ENCODE peak calls at places on chromosomes 12 and 14, in ten cellular contexts. One of them, this sample, is unnamed.

GRCh38 chr12:66190519-66191406 is 1.7 kb downstream of the IRAK3 start:
- DNase-seq in brain microvascular endothelial cell: no peak
- DNase-seq in upper lobe of right lung: no peak
- DNase-seq in AG04450: no peak
- DNase-seq in esophagus squamous epithelium: no peak
- DNase-seq in PC-3: peak
- DNase-seq in fibroblast of lung: peak
- DNase-seq in dorsolateral prefrontal cortex: no peak
- DNase-seq in body of pancreas: no peak
- DNase-seq in IMR-90: peak
- DNase-seq in this sample: peak

GRCh38 chr12:105580841-105581352 is 250.4 kb downstream of the C12orf75 start:
- DNase-seq in brain microvascular endothelial cell: no peak
- DNase-seq in upper lobe of right lung: no peak
- DNase-seq in AG04450: no peak
- DNase-seq in esophagus squamous epithelium: no peak
- DNase-seq in PC-3: peak
- DNase-seq in fibroblast of lung: no peak
- DNase-seq in dorsolateral prefrontal cortex: no peak
- DNase-seq in body of pancreas: peak
- DNase-seq in IMR-90: no peak
- DNase-seq in this sample: no peak

GRCh38 chr12:53174881-53175491 is 5.5 kb upstream of the ZNF740 start:
- DNase-seq in brain microvascular endothelial cell: no peak
- DNase-seq in upper lobe of right lung: no peak
- DNase-seq in AG04450: no peak
- DNase-seq in esophagus squamous epithelium: no peak
- DNase-seq in PC-3: peak
- DNase-seq in fibroblast of lung: peak
- DNase-seq in dorsolateral prefrontal cortex: no peak
- DNase-seq in body of pancreas: peak
- DNase-seq in IMR-90: peak
- DNase-seq in this sample: no peak

GRCh38 chr12:32533971-32534590 is 134.7 kb downstream of the FGD4 start:
- DNase-seq in brain microvascular endothelial cell: peak
- DNase-seq in upper lobe of right lung: no peak
- DNase-seq in AG04450: peak
- DNase-seq in esophagus squamous epithelium: peak
- DNase-seq in PC-3: peak
- DNase-seq in fibroblast of lung: peak
- DNase-seq in dorsolateral prefrontal cortex: no peak
- DNase-seq in body of pancreas: peak
- DNase-seq in IMR-90: peak
- DNase-seq in this sample: peak

GRCh38 chr12:124415064-124415463 is 120.2 kb downstream of the RFLNA start:
- DNase-seq in brain microvascular endothelial cell: no peak
- DNase-seq in upper lobe of right lung: no peak
- DNase-seq in AG04450: no peak
- DNase-seq in esophagus squamous epithelium: no peak
- DNase-seq in PC-3: no peak
- DNase-seq in fibroblast of lung: no peak
- DNase-seq in dorsolateral prefrontal cortex: no peak
- DNase-seq in body of pancreas: no peak
- DNase-seq in IMR-90: no peak
- DNase-seq in this sample: no peak

GRCh38 chr14:21168055-21168454 is 12.2 kb upstream of the OR5AU1 start:
- DNase-seq in brain microvascular endothelial cell: no peak
- DNase-seq in upper lobe of right lung: no peak
- DNase-seq in AG04450: no peak
- DNase-seq in esophagus squamous epithelium: no peak
- DNase-seq in PC-3: no peak
- DNase-seq in fibroblast of lung: peak
- DNase-seq in dorsolateral prefrontal cortex: no peak
- DNase-seq in body of pancreas: no peak
- DNase-seq in IMR-90: peak
- DNase-seq in this sample: no peak

GRCh38 chr12:78870539-78870938 is 6.0 kb downstream of the SYT1 start:
- DNase-seq in brain microvascular endothelial cell: no peak
- DNase-seq in upper lobe of right lung: no peak
- DNase-seq in AG04450: no peak
- DNase-seq in esophagus squamous epithelium: no peak
- DNase-seq in PC-3: no peak
- DNase-seq in fibroblast of lung: no peak
- DNase-seq in dorsolateral prefrontal cortex: no peak
- DNase-seq in body of pancreas: no peak
- DNase-seq in IMR-90: no peak
- DNase-seq in this sample: no peak

GRCh38 chr12:91931110-91931509 is 214.5 kb downstream of the BTG1 start:
- DNase-seq in brain microvascular endothelial cell: no peak
- DNase-seq in upper lobe of right lung: no peak
- DNase-seq in AG04450: no peak
- DNase-seq in esophagus squamous epithelium: no peak
- DNase-seq in PC-3: peak
- DNase-seq in fibroblast of lung: no peak
- DNase-seq in dorsolateral prefrontal cortex: no peak
- DNase-seq in body of pancreas: peak
- DNase-seq in IMR-90: no peak
- DNase-seq in this sample: peak

GRCh38 chr12:96054262-96054645 is 18.9 kb upstream of the LTA4H start:
- DNase-seq in brain microvascular endothelial cell: no peak
- DNase-seq in upper lobe of right lung: no peak
- DNase-seq in AG04450: no peak
- DNase-seq in esophagus squamous epithelium: no peak
- DNase-seq in PC-3: no peak
- DNase-seq in fibroblast of lung: no peak
- DNase-seq in dorsolateral prefrontal cortex: no peak
- DNase-seq in body of pancreas: no peak
- DNase-seq in IMR-90: no peak
- DNase-seq in this sample: no peak

GRCh38 chr14:23645812-23646647 is 9.9 kb downstream of the DHRS2 start:
- DNase-seq in brain microvascular endothelial cell: no peak
- DNase-seq in upper lobe of right lung: no peak
- DNase-seq in AG04450: no peak
- DNase-seq in esophagus squamous epithelium: no peak
- DNase-seq in PC-3: no peak
- DNase-seq in fibroblast of lung: no peak
- DNase-seq in dorsolateral prefrontal cortex: no peak
- DNase-seq in body of pancreas: no peak
- DNase-seq in IMR-90: no peak
- DNase-seq in this sample: no peak

GRCh38 chr14:23063601-23064000 is 6.3 kb upstream of the CDH24 start:
- DNase-seq in brain microvascular endothelial cell: no peak
- DNase-seq in upper lobe of right lung: no peak
- DNase-seq in AG04450: no peak
- DNase-seq in esophagus squamous epithelium: no peak
- DNase-seq in PC-3: no peak
- DNase-seq in fibroblast of lung: no peak
- DNase-seq in dorsolateral prefrontal cortex: no peak
- DNase-seq in body of pancreas: no peak
- DNase-seq in IMR-90: no peak
- DNase-seq in this sample: no peak

GRCh38 chr14:92624764-92625163 is 111.2 kb downstream of the RIN3 start:
- DNase-seq in brain microvascular endothelial cell: peak
- DNase-seq in upper lobe of right lung: no peak
- DNase-seq in AG04450: no peak
- DNase-seq in esophagus squamous epithelium: no peak
- DNase-seq in PC-3: no peak
- DNase-seq in fibroblast of lung: no peak
- DNase-seq in dorsolateral prefrontal cortex: no peak
- DNase-seq in body of pancreas: no peak
- DNase-seq in IMR-90: no peak
- DNase-seq in this sample: no peak

GRCh38 chr12:108318472-108319275 is 20.4 kb downstream of the CMKLR1 start:
- DNase-seq in brain microvascular endothelial cell: no peak
- DNase-seq in upper lobe of right lung: no peak
- DNase-seq in AG04450: no peak
- DNase-seq in esophagus squamous epithelium: no peak
- DNase-seq in PC-3: no peak
- DNase-seq in fibroblast of lung: no peak
- DNase-seq in dorsolateral prefrontal cortex: no peak
- DNase-seq in body of pancreas: no peak
- DNase-seq in IMR-90: no peak
- DNase-seq in this sample: no peak

GRCh38 chr14:50974118-50974517 is 29.8 kb upstream of the PYGL start:
- DNase-seq in brain microvascular endothelial cell: no peak
- DNase-seq in upper lobe of right lung: no peak
- DNase-seq in AG04450: no peak
- DNase-seq in esophagus squamous epithelium: no peak
- DNase-seq in PC-3: no peak
- DNase-seq in fibroblast of lung: no peak
- DNase-seq in dorsolateral prefrontal cortex: peak
- DNase-seq in body of pancreas: no peak
- DNase-seq in IMR-90: no peak
- DNase-seq in this sample: no peak

GRCh38 chr14:105857223-105857815 is 330.9 kb downstream of the TMEM121 start:
- DNase-seq in brain microvascular endothelial cell: no peak
- DNase-seq in upper lobe of right lung: peak
- DNase-seq in AG04450: no peak
- DNase-seq in esophagus squamous epithelium: no peak
- DNase-seq in PC-3: no peak
- DNase-seq in fibroblast of lung: no peak
- DNase-seq in dorsolateral prefrontal cortex: no peak
- DNase-seq in body of pancreas: no peak
- DNase-seq in IMR-90: no peak
- DNase-seq in this sample: no peak

GRCh38 chr14:100739306-100739705 is 12.6 kb downstream of the DLK1 start:
- DNase-seq in brain microvascular endothelial cell: no peak
- DNase-seq in upper lobe of right lung: peak
- DNase-seq in AG04450: no peak
- DNase-seq in esophagus squamous epithelium: no peak
- DNase-seq in PC-3: no peak
- DNase-seq in fibroblast of lung: no peak
- DNase-seq in dorsolateral prefrontal cortex: no peak
- DNase-seq in body of pancreas: no peak
- DNase-seq in IMR-90: no peak
- DNase-seq in this sample: no peak

GRCh38 chr14:64293976-64294671 is at the start of gene ESR2:
- DNase-seq in brain microvascular endothelial cell: peak
- DNase-seq in upper lobe of right lung: peak
- DNase-seq in AG04450: no peak
- DNase-seq in esophagus squamous epithelium: no peak
- DNase-seq in PC-3: peak
- DNase-seq in fibroblast of lung: peak
- DNase-seq in dorsolateral prefrontal cortex: peak
- DNase-seq in body of pancreas: peak
- DNase-seq in IMR-90: peak
- DNase-seq in this sample: no peak
- H3K27ac ChIP-seq in brain microvascular endothelial cell: no peak
- H3K27ac ChIP-seq in upper lobe of right lung: no peak
- H3K27ac ChIP-seq in AG04450: no peak
- H3K27ac ChIP-seq in esophagus squamous epithelium: peak
- H3K27ac ChIP-seq in PC-3: no peak
- H3K27ac ChIP-seq in fibroblast of lung: no peak
- H3K27ac ChIP-seq in dorsolateral prefrontal cortex: no peak
- H3K27ac ChIP-seq in body of pancreas: no peak
- H3K27ac ChIP-seq in IMR-90: no peak
- H3K27ac ChIP-seq in this sample: no peak

GRCh38 chr12:130405332-130405731 is 67.6 kb downstream of the PIWIL1 start:
- DNase-seq in brain microvascular endothelial cell: no peak
- DNase-seq in upper lobe of right lung: no peak
- DNase-seq in AG04450: no peak
- DNase-seq in esophagus squamous epithelium: no peak
- DNase-seq in PC-3: no peak
- DNase-seq in fibroblast of lung: no peak
- DNase-seq in dorsolateral prefrontal cortex: no peak
- DNase-seq in body of pancreas: no peak
- DNase-seq in IMR-90: no peak
- DNase-seq in this sample: no peak

GRCh38 chr12:130398089-130398848 is 60.6 kb downstream of the PIWIL1 start:
- DNase-seq in brain microvascular endothelial cell: no peak
- DNase-seq in upper lobe of right lung: no peak
- DNase-seq in AG04450: no peak
- DNase-seq in esophagus squamous epithelium: no peak
- DNase-seq in PC-3: no peak
- DNase-seq in fibroblast of lung: no peak
- DNase-seq in dorsolateral prefrontal cortex: no peak
- DNase-seq in body of pancreas: no peak
- DNase-seq in IMR-90: no peak
- DNase-seq in this sample: no peak

GRCh38 chr12:130396667-130397066 is 59.0 kb downstream of the PIWIL1 start:
- DNase-seq in brain microvascular endothelial cell: no peak
- DNase-seq in upper lobe of right lung: no peak
- DNase-seq in AG04450: no peak
- DNase-seq in esophagus squamous epithelium: no peak
- DNase-seq in PC-3: no peak
- DNase-seq in fibroblast of lung: no peak
- DNase-seq in dorsolateral prefrontal cortex: no peak
- DNase-seq in body of pancreas: no peak
- DNase-seq in IMR-90: no peak
- DNase-seq in this sample: no peak

DNA sequence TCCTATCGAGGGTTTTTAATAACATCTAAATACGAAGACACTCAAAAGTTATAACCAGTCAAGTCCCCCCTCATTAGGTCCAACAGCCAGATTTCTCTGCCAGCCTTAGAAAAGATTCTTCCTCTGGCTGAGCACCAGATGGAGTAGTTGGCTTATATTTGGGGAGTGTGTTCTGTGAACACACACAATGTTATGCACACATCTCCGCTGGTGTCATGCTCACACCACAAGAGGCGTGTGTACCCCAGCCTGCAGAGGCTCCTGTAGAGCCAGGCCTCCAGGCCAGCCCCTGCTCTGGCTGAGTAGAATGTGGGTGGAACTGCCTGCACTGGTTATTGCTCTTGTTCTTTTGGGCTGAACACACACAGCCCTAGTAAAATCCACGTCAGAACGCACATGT is 64.0 kb downstream of the PIWIL1 start:
- DNase-seq in brain microvascular endothelial cell: no peak
- DNase-seq in upper lobe of right lung: no peak
- DNase-seq in AG04450: no peak
- DNase-seq in esophagus squamous epithelium: no peak
- DNase-seq in PC-3: no peak
- DNase-seq in fibroblast of lung: no peak
- DNase-seq in dorsolateral prefrontal cortex: no peak
- DNase-seq in body of pancreas: no peak
- DNase-seq in IMR-90: no peak
- DNase-seq in this sample: no peak
- TF ChIP-seq CTCF in brain microvascular endothelial cell: no peak
- TF ChIP-seq CTCF in upper lobe of right lung: no peak
- TF ChIP-seq CTCF in AG04450: no peak
- TF ChIP-seq CTCF in esophagus squamous epithelium: no peak
- TF ChIP-seq CTCF in PC-3: no peak
- TF ChIP-seq CTCF in fibroblast of lung: no peak
- TF ChIP-seq CTCF in dorsolateral prefrontal cortex: peak
- TF ChIP-seq CTCF in body of pancreas: no peak
- TF ChIP-seq CTCF in IMR-90: no peak
- TF ChIP-seq CTCF in this sample: no peak

GRCh38 chr12:50545783-50546182 is 41.0 kb downstream of the DIP2B start:
- DNase-seq in brain microvascular endothelial cell: peak
- DNase-seq in upper lobe of right lung: no peak
- DNase-seq in AG04450: no peak
- DNase-seq in esophagus squamous epithelium: no peak
- DNase-seq in PC-3: no peak
- DNase-seq in fibroblast of lung: peak
- DNase-seq in dorsolateral prefrontal cortex: no peak
- DNase-seq in body of pancreas: no peak
- DNase-seq in IMR-90: no peak
- DNase-seq in this sample: no peak
- H3K27ac ChIP-seq in brain microvascular endothelial cell: peak
- H3K27ac ChIP-seq in upper lobe of right lung: no peak
- H3K27ac ChIP-seq in AG04450: no peak
- H3K27ac ChIP-seq in esophagus squamous epithelium: peak
- H3K27ac ChIP-seq in PC-3: peak
- H3K27ac ChIP-seq in fibroblast of lung: no peak
- H3K27ac ChIP-seq in dorsolateral prefrontal cortex: no peak
- H3K27ac ChIP-seq in body of pancreas: peak
- H3K27ac ChIP-seq in IMR-90: no peak
- H3K27ac ChIP-seq in this sample: peak

GRCh38 chr14:61343991-61344405 is 22.6 kb downstream of the PRKCH start:
- DNase-seq in brain microvascular endothelial cell: no peak
- DNase-seq in upper lobe of right lung: no peak
- DNase-seq in AG04450: no peak
- DNase-seq in esophagus squamous epithelium: no peak
- DNase-seq in PC-3: no peak
- DNase-seq in fibroblast of lung: no peak
- DNase-seq in dorsolateral prefrontal cortex: no peak
- DNase-seq in body of pancreas: peak
- DNase-seq in IMR-90: no peak
- DNase-seq in this sample: no peak
- TF ChIP-seq CTCF in brain microvascular endothelial cell: no peak
- TF ChIP-seq CTCF in upper lobe of right lung: peak
- TF ChIP-seq CTCF in AG04450: no peak
- TF ChIP-seq CTCF in esophagus squamous epithelium: no peak
- TF ChIP-seq CTCF in PC-3: no peak
- TF ChIP-seq CTCF in fibroblast of lung: no peak
- TF ChIP-seq CTCF in dorsolateral prefrontal cortex: no peak
- TF ChIP-seq CTCF in body of pancreas: no peak
- TF ChIP-seq CTCF in IMR-90: no peak
- TF ChIP-seq CTCF in this sample: no peak